ENCODE peak calls at places on chromosomes 1 and 21, in eight cellular contexts. Z is dorsolateral prefrontal cortex, P is OCI-LY7, T is cardiac muscle cell, J is heart right ventricle, E is upper lobe of right lung, B is lower lobe of right lung, S is stomach. I is an unnamed sample.

GRCh38 chr1:11845641-11846335 is 1.8 kb downstream of the NPPA start:
- DNase-seq in Z (no peak), P (peak), T (peak), J (no peak), E (no peak), B (no peak), S (no peak), I (no peak)

GRCh38 chr1:5888606-5889211 is 103.5 kb downstream of the NPHP4 start:
- DNase-seq in Z (no peak), P (no peak), T (no peak), J (peak), E (no peak), B (peak), S (no peak), I (no peak)

GRCh38 chr1:212182585-212182984 is 102.6 kb upstream of the PPP2R5A start:
- DNase-seq in Z (no peak), P (no peak), T (no peak), J (no peak), E (no peak), B (no peak), S (no peak), I (no peak)

GRCh38 chr1:221908573-221908972 is 166.7 kb upstream of the DUSP10 start:
- DNase-seq in Z (no peak), P (no peak), T (no peak), J (no peak), E (no peak), B (no peak), S (no peak), I (no peak)

GRCh38 chr1:145785481-145785880 is 38.4 kb downstream of the RNF115 start:
- DNase-seq in Z (no peak), P (no peak), T (no peak), J (no peak), E (no peak), B (no peak), S (no peak), I (no peak)

GRCh38 chr21:37700641-37701202 is 215.5 kb downstream of the KCNJ6 start:
- DNase-seq in Z (no peak), P (peak), T (peak), J (peak), E (no peak), B (no peak), S (no peak), I (peak)

GRCh38 chr1:3697810-3698209 is 45.5 kb downstream of the TP73 start:
- DNase-seq in Z (no peak), P (no peak), T (no peak), J (no peak), E (no peak), B (no peak), S (no peak), I (no peak)

GRCh38 chr1:182229907-182230522 is 161.6 kb downstream of the GLUL start:
- DNase-seq in Z (no peak), P (no peak), T (peak), J (no peak), E (no peak), B (no peak), S (no peak), I (no peak)

GRCh38 chr1:72412286-72412685 is 129.9 kb upstream of the NEGR1 start:
- DNase-seq in Z (no peak), P (no peak), T (no peak), J (no peak), E (no peak), B (no peak), S (no peak), I (no peak)

GRCh38 chr21:35619184-35619583 is 441.1 kb downstream of the SETD4 start:
- DNase-seq in Z (no peak), P (no peak), T (no peak), J (no peak), E (no peak), B (no peak), S (no peak), I (no peak)

GRCh38 chr1:84700065-84700464 is 9.8 kb upstream of the SSX2IP start:
- DNase-seq in Z (no peak), P (peak), T (no peak), J (no peak), E (no peak), B (no peak), S (no peak), I (no peak)

GRCh38 chr1:9181176-9181906 is 52.4 kb upstream of the GPR157 start:
- DNase-seq in Z (no peak), P (peak), T (peak), J (peak), E (peak), B (peak), S (peak), I (peak)

GRCh38 chr1:97119775-97120174 is 398.2 kb downstream of the PTBP2 start:
- DNase-seq in Z (no peak), P (no peak), T (no peak), J (no peak), E (no peak), B (no peak), S (no peak), I (no peak)

GRCh38 chr1:33348676-33349080 is 27.8 kb upstream of the A3GALT2 start:
- DNase-seq in Z (no peak), P (no peak), T (no peak), J (no peak), E (no peak), B (no peak), S (no peak), I (no peak)

GRCh38 chr21:46472246-46472645 is 13.6 kb downstream of the DIP2A start:
- DNase-seq in Z (no peak), P (no peak), T (no peak), J (no peak), E (no peak), B (no peak), S (no peak), I (no peak)

GRCh38 chr1:116115476-116115875 is 4.3 kb downstream of the MAB21L3 start:
- DNase-seq in Z (no peak), P (no peak), T (no peak), J (no peak), E (no peak), B (no peak), S (no peak), I (no peak)

GRCh38 chr1:203796223-203796747 is 862 bp downstream of the ZBED6 start:
- DNase-seq in Z (no peak), P (no peak), T (peak), J (peak), E (peak), B (no peak), S (no peak), I (no peak)

GRCh38 chr21:31557421-31557955 is 102.0 kb upstream of the SOD1 start:
- DNase-seq in Z (no peak), P (no peak), T (peak), J (no peak), E (peak), B (no peak), S (peak), I (peak)

GRCh38 chr21:41137889-41138288 is 30.1 kb upstream of the BACE2 start:
- DNase-seq in Z (no peak), P (no peak), T (no peak), J (no peak), E (no peak), B (no peak), S (no peak), I (no peak)

GRCh38 chr1:211551628-211552465 is 27.1 kb downstream of the SLC30A1 start:
- DNase-seq in Z (no peak), P (no peak), T (no peak), J (no peak), E (no peak), B (no peak), S (peak), I (no peak)

GRCh38 chr1:216330262-216330661 is 93.0 kb downstream of the USH2A start:
- DNase-seq in Z (no peak), P (no peak), T (no peak), J (no peak), E (no peak), B (no peak), S (no peak), I (no peak)

GRCh38 chr1:201170533-201171062 is 16.3 kb upstream of the TMEM9 start:
- DNase-seq in Z (peak), P (peak), T (peak), J (peak), E (peak), B (peak), S (peak), I (peak)

GRCh38 chr21:34075760-34076159 is 2.4 kb downstream of the MRPS6 start:
- DNase-seq in Z (no peak), P (no peak), T (no peak), J (no peak), E (no peak), B (no peak), S (no peak), I (no peak)

GRCh38 chr1:20357796-20358195 is 67.1 kb downstream of the VWA5B1 start:
- DNase-seq in Z (no peak), P (no peak), T (no peak), J (no peak), E (no peak), B (no peak), S (no peak), I (no peak)
- H3K27ac ChIP-seq in Z (no peak), P (no peak), T (no peak), J (no peak), E (peak), B (peak), S (no peak), I (no peak)

GRCh38 chr1:156246241-156246761 is 1.6 kb downstream of the PAQR6 start:
- DNase-seq in Z (no peak), P (no peak), T (no peak), J (no peak), E (no peak), B (no peak), S (no peak), I (no peak)
- TF ChIP-seq CTCF in Z (no peak), P (no peak), T (no peak), J (no peak), E (no peak), B (no peak), S (no peak), I (no peak)

GRCh38 chr1:91701494-91701869 is 184.5 kb downstream of the TGFBR3 start:
- DNase-seq in Z (no peak), P (no peak), T (no peak), J (no peak), E (no peak), B (no peak), S (no peak), I (no peak)
- H3K27ac ChIP-seq in Z (no peak), P (no peak), T (no peak), J (peak), E (no peak), B (no peak), S (peak), I (no peak)

GRCh38 chr1:4778056-4778455 is 123.6 kb downstream of the AJAP1 start:
- DNase-seq in Z (no peak), P (peak), T (peak), J (no peak), E (no peak), B (no peak), S (no peak), I (peak)
- TF ChIP-seq CTCF in Z (peak), P (peak), T (peak), J (peak), E (peak), B (peak), S (no peak), I (peak)

GRCh38 chr1:62066713-62067112 is 127.9 kb upstream of the L1TD1 start:
- DNase-seq in Z (no peak), P (no peak), T (no peak), J (no peak), E (no peak), B (no peak), S (no peak), I (no peak)

GRCh38 chr1:62071695-62072094 is 123.0 kb upstream of the L1TD1 start:
- DNase-seq in Z (no peak), P (no peak), T (no peak), J (no peak), E (no peak), B (no peak), S (no peak), I (no peak)

GRCh38 chr1:62070384-62071011 is 124.2 kb upstream of the L1TD1 start:
- DNase-seq in Z (no peak), P (no peak), T (peak), J (no peak), E (no peak), B (no peak), S (no peak), I (no peak)

GRCh38 chr1:62068978-62069377 is 125.7 kb upstream of the L1TD1 start:
- DNase-seq in Z (no peak), P (no peak), T (peak), J (peak), E (no peak), B (no peak), S (no peak), I (peak)

GRCh38 chr1:62068302-62068936 is 126.2 kb upstream of the L1TD1 start:
- DNase-seq in Z (no peak), P (no peak), T (no peak), J (peak), E (no peak), B (no peak), S (no peak), I (peak)
- H3K27ac ChIP-seq in Z (peak), P (no peak), T (peak), J (peak), E (no peak), B (peak), S (peak), I (peak)

DNA sequence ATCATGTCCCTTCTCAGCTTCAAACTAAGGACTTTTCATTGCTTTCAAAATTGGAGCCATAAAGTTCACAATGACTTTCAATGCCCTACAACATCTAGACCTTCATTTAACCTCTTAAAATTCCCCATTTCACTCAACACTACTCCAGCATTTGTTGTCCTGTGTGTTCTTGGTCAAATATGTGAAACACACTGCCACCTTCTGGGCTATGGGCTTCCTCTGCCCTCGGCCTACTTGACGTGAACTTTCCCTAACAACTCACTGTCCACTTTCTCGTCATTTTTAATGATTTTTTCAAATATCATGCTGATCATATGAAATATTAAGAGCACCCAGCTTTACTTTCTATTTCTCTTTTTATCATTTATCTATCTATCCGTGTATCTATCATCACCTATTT is 2018.4 kb downstream of the NCAM2 start:
- DNase-seq in Z (no peak), P (no peak), T (peak), J (no peak), E (no peak), B (no peak), S (no peak), I (peak)
- TF ChIP-seq CTCF in Z (peak), P (peak), T (no peak), J (no peak), E (no peak), B (no peak), S (no peak), I (peak)

GRCh38 chr1:98331232-98331631 is 330.3 kb upstream of the SNX7 start:
- DNase-seq in Z (no peak), P (no peak), T (no peak), J (no peak), E (no peak), B (no peak), S (no peak), I (no peak)
- H3K27ac ChIP-seq in Z (no peak), P (no peak), T (no peak), J (no peak), E (no peak), B (no peak), S (no peak), I (no peak)

DNA sequence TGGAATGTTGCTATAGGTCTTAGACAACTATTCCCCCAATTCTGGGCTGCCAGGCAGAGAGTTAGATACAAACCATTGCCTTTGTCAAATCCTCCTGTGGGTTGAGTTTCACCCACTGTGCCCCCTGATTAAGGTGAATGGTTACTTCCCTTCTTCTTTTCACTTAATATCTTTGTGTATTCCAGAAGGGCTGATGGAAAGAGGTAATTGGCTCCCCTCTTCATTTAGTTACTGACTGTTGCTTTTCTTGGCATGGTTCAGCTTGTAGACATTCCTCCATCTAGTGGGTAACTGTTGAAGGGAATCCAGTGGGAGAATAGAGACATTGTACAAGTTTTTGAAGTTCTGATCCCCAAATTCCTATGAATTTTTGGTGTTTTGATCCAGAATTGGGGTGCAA is 43.8 kb upstream of the MACF1 start:
- DNase-seq in Z (no peak), P (no peak), T (no peak), J (no peak), E (no peak), B (no peak), S (no peak), I (no peak)
- TF ChIP-seq CTCF in Z (no peak), P (no peak), T (peak), J (peak), E (peak), B (peak), S (no peak), I (no peak)

I was measured in testis.